ENCODE peak calls at places on chromosomes 13 and 19, in four cellular contexts. H is SHP77; L is activated CD8-positive, alpha-beta T cell treated with anti-CD3 and anti-CD28 coated beads, Interleukin-2, amount 10 ng/mL, durations not matched to agents 7 days and 5 days; I is ACHN. B is an unnamed sample.

GRCh38 chr13:30119476-30119875 is 187.9 kb downstream of the KATNAL1 start:
- DNase-seq in I (peak; percentile 42), L (peak; percentile 70), H (no peak), B (peak; percentile 90)

GRCh38 chr19:48635966-48636858 is 967 bp downstream of the DBP start:
- DNase-seq in L (peak; percentile 54), H (no peak), I (no peak), B (no peak)

GRCh38 chr13:40121711-40122110 is 466.2 kb downstream of the COG6 start:
- DNase-seq in I (no peak), H (no peak), L (no peak), B (no peak)

GRCh38 chr19:7926021-7926726 is at the start of gene CTXN1:
- DNase-seq in I (peak; percentile 58), L (peak; percentile 75), H (peak; percentile 25), B (no peak)

GRCh38 chr13:102018716-102019115 is 383.1 kb downstream of the FGF14 start:
- DNase-seq in I (no peak), L (no peak), H (no peak), B (no peak)

GRCh38 chr13:19695829-19696228 is 62.4 kb downstream of the MPHOSPH8 start:
- DNase-seq in H (no peak), L (no peak), I (no peak), B (no peak)

GRCh38 chr13:101988140-101988539 is 413.7 kb downstream of the FGF14 start:
- DNase-seq in L (no peak), I (no peak), H (no peak), B (no peak)

GRCh38 chr19:30686911-30687566 is 314.9 kb downstream of the ZNF536 start:
- DNase-seq in L (no peak), H (no peak), I (no peak), B (no peak)

GRCh38 chr13:103386341-103386740 is 320.1 kb upstream of the SLC10A2 start:
- DNase-seq in I (peak; percentile 83), L (no peak), H (no peak), B (no peak)

GRCh38 chr19:43936219-43936618 is 1.1 kb upstream of the ZNF45 start:
- DNase-seq in H (no peak), L (no peak), I (no peak), B (no peak)

GRCh38 chr13:100625447-100625846 is 36.9 kb upstream of the GGACT start:
- DNase-seq in I (no peak), L (no peak), H (no peak), B (no peak)

GRCh38 chr13:104382941-104383340 is 1316.7 kb upstream of the SLC10A2 start:
- DNase-seq in I (no peak), H (no peak), L (no peak), B (no peak)

GRCh38 chr19:45340899-45341453 is 426 bp downstream of the KLC3 start:
- DNase-seq in I (no peak), H (no peak), L (no peak), B (no peak)

GRCh38 chr19:53991224-53992113 is at the start of gene CACNG6:
- DNase-seq in I (no peak), L (no peak), H (no peak), B (no peak)